ENCODE peak calls at places on chromosome 16, in five cellular contexts. T is GOT3; D is posterior vena cava; R is stimulated activated effector memory CD8-positive, alpha-beta T cell treated with anti-CD3 and anti-CD28 coated beads, Interleukin-12 subunit alpha, Interleukin-12 subunit beta, amount 100 ng/mL, for 72 hours; P is NCI-H748 treated with DMSO at 0.1 percent for 48 hours. H is an unnamed sample.

GRCh38 chr16:26992661-26993365 is 73.9 kb upstream of the C16orf82 start:
- DNase-seq in D (no peak), T (no peak), R (no peak), P (no peak), H (no peak)

GRCh38 chr16:30183961-30184429 is 593 bp downstream of the CORO1A start:
- DNase-seq in D (peak; percentile 86), R (peak; percentile 87), T (no peak), P (no peak), H (no peak)

GRCh38 chr16:23491490-23492391 is 18.6 kb downstream of the GGA2 start:
- DNase-seq in P (no peak), T (no peak), D (no peak), R (no peak), H (no peak)

GRCh38 chr16:714558-715447 is at the start of gene METRN:
- DNase-seq in T (peak; percentile 65), D (peak; percentile 96), R (peak; percentile 94), P (peak; percentile 32), H (no peak)

GRCh38 chr16:55294947-55295346 is 29.1 kb upstream of the IRX6 start:
- DNase-seq in T (no peak), P (no peak), D (no peak), R (no peak), H (no peak)

GRCh38 chr16:17205279-17206139 is 265.3 kb downstream of the XYLT1 start:
- DNase-seq in R (no peak), P (peak; percentile 3), D (no peak), T (no peak), H (peak; percentile 57)

GRCh38 chr16:62597874-62598273 is 561.6 kb upstream of the CDH8 start:
- DNase-seq in R (no peak), D (no peak), T (no peak), P (no peak), H (no peak)

GRCh38 chr16:9480503-9480902 is 389.1 kb downstream of the HAPSTR1 start:
- DNase-seq in D (no peak), T (no peak), R (no peak), P (no peak), H (no peak)

GRCh38 chr16:49442805-49443204 is 69.2 kb downstream of the C16orf78 start:
- DNase-seq in R (no peak), P (no peak), D (peak; percentile 50), T (no peak), H (no peak)

GRCh38 chr16:88303405-88303804 is 79.4 kb upstream of the ZNF469 start:
- DNase-seq in R (no peak), P (no peak), D (no peak), T (no peak), H (no peak)

GRCh38 chr16:78729687-78730086 is 630.2 kb downstream of the WWOX start:
- DNase-seq in D (no peak), R (no peak), T (no peak), P (no peak), H (no peak)

GRCh38 chr16:83943516-83944050 is 9.5 kb upstream of the OSGIN1 start:
- DNase-seq in D (no peak), P (no peak), T (no peak), R (no peak), H (no peak)

GRCh38 chr16:24174504-24174903 is 81.6 kb upstream of the CACNG3 start:
- DNase-seq in R (no peak), T (no peak), P (no peak), D (no peak), H (no peak)

GRCh38 chr16:75206749-75207451 is at the start of gene CTRB2:
- DNase-seq in P (no peak), R (no peak), T (no peak), D (peak; percentile 64), H (no peak)

GRCh38 chr16:726438-727290 is at the start of the genes CCDC78 and HAGHL:
- DNase-seq in P (no peak), T (no peak), D (no peak), R (peak; percentile 75), H (no peak)

GRCh38 chr16:84487358-84487757 is 17.1 kb downstream of the MEAK7 start:
- DNase-seq in D (no peak), T (no peak), P (no peak), R (peak; percentile 35), H (no peak)

GRCh38 chr16:85286970-85287814 is 174.9 kb upstream of the CIBAR2 start:
- DNase-seq in D (no peak), R (no peak), P (no peak), T (no peak), H (no peak)

GRCh38 chr16:64459821-64460220 is 662.0 kb downstream of the CDH11 start:
- DNase-seq in D (no peak), R (no peak), T (no peak), P (no peak), H (no peak)

GRCh38 chr16:89764711-89765201 is 43.4 kb downstream of the ZNF276 start:
- DNase-seq in T (no peak), R (peak; percentile 75), D (no peak), P (no peak), H (no peak)

GRCh38 chr16:974606-975312 is 4.0 kb upstream of the LMF1 start:
- DNase-seq in R (no peak), T (no peak), P (no peak), D (no peak), H (no peak)

GRCh38 chr16:3443108-3444031 is at the start of the genes NAA60 and ZNF597:
- DNase-seq in P (peak; percentile 80), D (peak; percentile 93), R (peak; percentile 81), T (peak; percentile 50), H (peak; percentile 72)

GRCh38 chr16:13291934-13292333 is 390.5 kb downstream of the SHISA9 start:
- DNase-seq in P (no peak), D (no peak), T (no peak), R (no peak), H (no peak)

GRCh38 chr16:70250748-70251650 is 741 bp downstream of the EXOSC6 start:
- DNase-seq in T (no peak), R (peak; percentile 74), P (no peak), D (no peak), H (no peak)

GRCh38 chr16:53098526-53099317 is 43.9 kb downstream of the CHD9 start:
- DNase-seq in T (peak; percentile 21), P (no peak), D (peak; percentile 95), R (peak; percentile 70), H (no peak)

GRCh38 chr16:50521246-50521900 is 26.8 kb upstream of the NKD1 start:
- DNase-seq in T (no peak), R (no peak), P (no peak), D (no peak), H (no peak)

GRCh38 chr16:57720142-57720575 is 15.4 kb upstream of the KATNB1 start:
- DNase-seq in P (no peak), T (peak; percentile 13), R (peak; percentile 72), D (peak; percentile 81), H (no peak)